ENCODE peak calls at places on chromosomes 16 and 17, in five cellular contexts. V is ovary, M is stomach, R is adrenal gland, E is HepG2. G is an unnamed sample.

GRCh38 chr16:14398014-14398717 is 231.9 kb downstream of the PARN start:
- DNase-seq in V (no peak), M (no peak), R (no peak), E (no peak), G (no peak)

GRCh38 chr17:79388556-79389295 is 222.1 kb downstream of the RBFOX3 start:
- DNase-seq in V (peak), M (peak), R (peak), E (peak), G (peak)

GRCh38 chr16:25707982-25708583 is 16.3 kb downstream of the HS3ST4 start:
- DNase-seq in V (no peak), M (peak), R (peak), E (peak), G (no peak)

GRCh38 chr16:5026664-5027063 is 7.1 kb downstream of the NAGPA start:
- DNase-seq in V (no peak), M (no peak), R (no peak), E (no peak), G (no peak)

GRCh38 chr17:47288531-47289116 is 35.0 kb downstream of the ITGB3 start:
- DNase-seq in V (no peak), M (no peak), R (peak), E (no peak), G (no peak)

GRCh38 chr17:49545007-49545660 is 30.5 kb upstream of the NXPH3 start:
- DNase-seq in V (no peak), M (no peak), R (no peak), E (no peak), G (no peak)

GRCh38 chr17:79933863-79934652 is 94.8 kb upstream of the CBX4 start:
- DNase-seq in V (no peak), M (peak), R (peak), E (no peak), G (no peak)

GRCh38 chr16:71900336-71900735 is 5.0 kb downstream of the IST1 start:
- DNase-seq in V (peak), M (no peak), R (no peak), E (no peak), G (no peak)

GRCh38 chr16:11658896-11659708 is 9.2 kb upstream of the SNN start:
- DNase-seq in V (no peak), M (no peak), R (no peak), E (no peak), G (no peak)

GRCh38 chr17:2264023-2264860 is 39.3 kb downstream of the SMG6 start:
- DNase-seq in V (no peak), M (no peak), R (no peak), E (no peak), G (no peak)

GRCh38 chr17:75518983-75519540 is 2.7 kb downstream of the TSEN54 start:
- DNase-seq in V (no peak), M (no peak), R (no peak), E (no peak), G (no peak)

GRCh38 chr16:88195021-88195581 is 187.7 kb upstream of the ZNF469 start:
- DNase-seq in V (peak), M (no peak), R (no peak), E (no peak), G (no peak)

GRCh38 chr16:2329532-2329931 is 11.0 kb downstream of the ABCA3 start:
- DNase-seq in V (no peak), M (no peak), R (no peak), E (no peak), G (no peak)
- TF ChIP-seq POLR2A in V (no peak), M (no peak), R (no peak), E (no peak), G (no peak)

GRCh38 chr17:45894022-45894784 is at the start of gene MAPT:
- DNase-seq in V (peak), M (peak), R (peak), E (peak), G (peak)
- TF ChIP-seq POLR2A in V (no peak), M (no peak), R (no peak), E (peak), G (no peak)

GRCh38 chr16:13098536-13098935 is 197.1 kb downstream of the SHISA9 start:
- DNase-seq in V (no peak), M (no peak), R (no peak), E (no peak), G (no peak)
- TF ChIP-seq POLR2A in V (no peak), M (no peak), R (no peak), E (no peak), G (no peak)

DNA sequence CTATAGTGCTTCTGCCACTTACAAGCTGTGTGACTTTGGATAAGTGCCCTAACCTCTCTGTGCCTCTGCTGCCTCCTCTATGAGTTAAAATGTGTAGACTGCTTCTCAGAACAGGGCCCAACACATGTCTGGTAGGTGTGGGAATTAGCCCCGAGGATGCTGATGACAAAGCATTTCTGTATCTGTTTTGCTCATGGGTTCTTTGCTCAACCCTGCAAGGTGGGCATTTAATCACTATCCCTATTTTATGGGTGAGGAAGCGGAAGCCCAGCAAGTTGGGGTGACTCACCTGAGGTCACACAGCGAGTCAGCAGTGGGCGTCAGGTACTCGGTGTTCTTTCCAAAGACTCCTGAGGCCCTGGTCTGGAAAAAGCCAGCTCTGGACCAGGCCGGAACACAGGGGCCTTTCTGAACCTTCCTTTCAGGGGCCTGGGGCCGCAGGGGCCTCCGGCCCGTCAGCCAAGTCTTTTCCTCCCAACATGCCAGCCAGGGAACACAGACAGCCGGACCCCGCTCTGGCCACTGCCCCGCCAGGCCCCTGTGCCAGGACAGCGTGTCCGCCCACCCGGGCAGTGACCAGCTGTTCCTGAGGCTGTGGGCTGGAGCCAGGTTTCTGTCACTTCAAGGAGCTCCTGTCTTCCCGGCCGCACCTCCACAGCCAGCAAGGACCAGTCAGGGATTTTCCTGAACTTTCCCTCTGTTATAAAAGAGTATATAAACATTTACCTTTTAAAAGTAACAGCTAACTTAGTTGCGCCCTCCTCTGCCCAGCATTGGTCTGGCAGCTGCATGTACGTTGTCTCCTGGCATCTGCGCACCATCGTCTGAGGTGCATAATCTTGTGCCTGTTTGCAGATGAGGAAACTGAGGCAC is 62.5 kb downstream of the SREBF1 start:
- DNase-seq in V (no peak), M (peak), R (peak), E (no peak), G (no peak)
- TF ChIP-seq POLR2A in V (no peak), M (no peak), R (no peak), E (no peak), G (no peak)

DNA sequence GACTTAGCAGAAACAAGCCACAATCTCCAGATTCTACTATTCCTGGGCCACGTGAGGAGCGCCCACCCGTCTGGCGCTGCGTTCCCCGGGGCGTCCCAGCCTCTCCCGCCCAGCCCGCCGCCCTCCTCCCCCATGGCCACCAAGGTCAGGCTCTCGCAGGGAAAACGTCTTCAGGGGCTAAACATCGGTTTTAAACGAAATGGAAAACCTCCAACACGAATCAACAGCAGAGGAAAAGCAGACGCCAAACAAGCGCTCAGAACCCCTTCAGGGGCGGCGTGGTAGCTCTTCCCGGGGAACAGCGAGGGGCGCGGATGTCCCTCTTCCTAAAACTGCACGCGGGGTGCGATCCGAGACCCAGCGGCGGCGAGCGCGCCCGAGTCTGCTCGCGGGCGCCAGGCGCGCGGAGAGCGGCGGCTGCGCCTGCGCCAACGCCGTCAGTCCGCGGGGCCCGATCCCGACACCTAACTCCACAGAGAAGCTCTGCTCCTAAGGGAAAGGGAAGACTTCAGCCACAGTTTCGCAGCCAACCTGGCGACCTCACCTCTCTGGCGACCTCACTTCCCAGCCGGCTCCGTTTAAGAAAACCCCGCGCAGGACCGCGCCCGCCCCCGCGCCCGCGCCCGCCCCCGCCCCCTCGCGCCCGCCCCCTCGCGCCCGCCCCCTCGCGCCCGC is 499 bp upstream of the COG1 start:
- DNase-seq in V (peak), M (peak), R (peak), E (peak), G (peak)
- TF ChIP-seq POLR2A in V (no peak), M (no peak), R (no peak), E (peak), G (peak)

DNA sequence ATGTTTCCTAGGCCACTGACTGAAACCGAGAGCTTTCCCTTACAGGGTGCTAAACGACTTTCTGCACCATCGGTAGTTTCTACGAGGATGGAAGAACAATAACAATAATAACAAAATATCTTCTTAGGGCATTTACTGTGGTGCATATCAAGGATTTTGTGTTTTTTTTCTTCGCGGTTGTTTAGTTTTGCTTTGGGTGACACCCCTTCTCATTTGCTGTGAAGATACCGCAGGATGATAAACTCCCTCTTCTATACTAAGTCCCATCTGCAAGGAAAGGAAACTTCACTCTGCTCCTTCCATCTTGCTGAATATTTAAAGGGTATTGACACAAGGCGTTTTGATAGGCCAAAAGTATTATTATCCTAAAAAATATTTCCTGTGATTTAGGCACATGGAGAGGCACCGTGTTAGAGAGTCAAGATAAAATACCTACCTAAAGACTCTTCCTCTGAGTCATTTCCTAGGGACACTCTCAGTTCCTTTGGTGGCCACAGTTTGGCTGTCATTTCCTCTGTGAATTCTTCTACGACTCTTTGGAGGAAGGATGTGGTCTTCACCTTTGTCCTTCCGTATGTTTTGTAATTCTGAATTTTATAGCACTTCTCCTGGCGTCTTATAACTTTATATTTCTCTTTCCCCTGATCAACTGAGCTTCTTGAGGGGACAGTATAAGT is 318.8 kb downstream of the CDH13 start:
- DNase-seq in V (no peak), M (no peak), R (no peak), E (no peak), G (no peak)
- TF ChIP-seq POLR2A in V (no peak), M (no peak), R (no peak), E (no peak), G (no peak)

GRCh38 chr16:66605177-66605999 is 884 bp downstream of the CMTM3 start:
- DNase-seq in V (peak), M (peak), R (peak), E (peak), G (no peak)

GRCh38 chr16:66604376-66605176 is at the start of gene CMTM3:
- DNase-seq in V (peak), M (peak), R (peak), E (peak), G (peak)

GRCh38 chr16:66606000-66606751 is 1.7 kb downstream of the CMTM3 start:
- DNase-seq in V (no peak), M (no peak), R (no peak), E (no peak), G (no peak)

GRCh38 chr16:66601471-66601870 is 3.0 kb upstream of the CMTM3 start:
- DNase-seq in V (no peak), M (no peak), R (no peak), E (no peak), G (no peak)

DNA sequence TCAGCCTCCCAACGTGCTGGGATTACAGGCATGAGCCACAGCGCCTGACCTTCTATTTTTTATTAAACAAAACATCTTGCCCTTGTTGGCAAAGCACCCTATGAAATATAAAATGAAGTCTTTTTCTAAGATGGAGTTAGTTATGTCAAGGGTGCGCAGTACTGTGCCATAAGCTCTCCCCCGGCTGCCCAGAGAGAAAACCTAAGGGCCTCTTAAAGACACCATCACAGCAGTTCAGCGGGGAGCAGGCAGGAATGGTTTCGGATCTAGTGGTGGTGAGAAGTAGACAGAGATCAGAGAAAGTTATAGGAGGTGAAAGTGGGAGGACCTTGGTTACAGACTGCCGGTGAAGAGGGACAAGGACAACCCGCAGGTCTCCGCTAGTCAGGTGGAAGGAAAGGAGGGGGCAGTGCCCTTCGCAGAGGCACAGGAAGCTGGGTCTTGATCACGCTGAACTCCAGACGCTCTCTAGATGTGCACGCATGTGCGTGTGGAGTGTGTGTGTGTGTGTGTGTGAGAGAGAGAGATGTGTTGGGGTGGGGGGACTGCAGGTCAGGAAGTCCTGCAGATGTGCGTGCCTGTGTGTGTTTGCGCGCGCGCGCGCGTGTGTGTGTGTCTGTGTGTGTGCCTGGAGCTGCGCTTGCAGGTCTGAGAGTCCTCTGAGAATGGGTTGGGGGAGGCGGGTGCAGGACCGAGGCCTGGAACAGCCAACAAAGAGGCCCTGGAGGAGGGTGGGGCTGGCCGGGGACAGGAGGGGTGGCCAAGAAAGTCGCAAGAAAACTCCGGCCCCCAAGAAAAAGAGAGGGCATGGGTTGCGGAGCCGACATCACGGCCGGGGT is 748 bp upstream of the CMTM3 start:
- DNase-seq in V (peak), M (peak), R (peak), E (peak), G (peak)
- TF ChIP-seq POLR2A in V (no peak), M (no peak), R (no peak), E (peak), G (peak)

DNA sequence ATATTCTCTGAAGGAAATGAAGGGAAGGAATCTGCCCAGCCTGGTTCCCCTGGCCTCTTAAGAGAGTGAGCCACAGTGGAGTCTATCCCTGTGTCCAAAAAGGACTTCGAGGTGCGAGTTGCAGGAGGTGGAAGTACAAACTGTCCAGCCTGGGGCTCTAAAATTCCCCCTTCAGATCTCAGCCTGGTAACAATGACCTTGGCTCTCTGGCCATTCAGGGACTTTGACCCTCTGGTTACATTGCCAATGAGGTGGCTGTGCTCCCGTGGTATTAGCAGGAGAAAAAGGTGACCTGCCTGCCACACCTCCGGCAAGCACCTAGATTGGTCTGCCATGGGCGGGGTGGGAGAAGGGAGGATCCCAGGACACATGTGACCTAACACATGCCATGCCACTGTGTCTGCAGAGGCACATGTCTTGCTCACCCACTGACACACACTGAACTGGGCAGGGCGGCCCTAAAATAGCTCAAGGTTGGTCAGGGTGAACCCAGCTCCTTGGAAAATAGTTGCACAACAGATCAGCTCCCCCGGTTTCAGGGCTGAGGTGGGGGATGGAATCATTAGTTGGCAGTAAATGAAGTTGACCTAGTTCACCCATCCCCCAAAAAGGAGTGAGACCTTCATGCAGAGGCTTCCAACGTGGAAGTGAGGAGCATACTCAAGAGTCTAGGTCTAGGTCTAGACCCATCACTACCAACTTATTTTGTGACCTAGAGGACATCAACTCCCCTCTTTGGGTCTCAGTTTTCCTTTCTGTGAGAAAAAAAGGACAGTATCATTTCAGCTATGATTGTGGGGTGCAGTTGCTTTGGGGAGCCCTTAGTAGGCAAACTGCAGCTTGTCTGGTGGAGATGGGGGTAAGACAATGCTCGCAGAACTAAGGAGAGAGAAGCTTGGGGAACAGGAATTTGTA is 2.2 kb downstream of the NR1D1 start:
- DNase-seq in V (peak), M (peak), R (peak), E (peak), G (no peak)
- TF ChIP-seq POLR2A in V (no peak), M (no peak), R (no peak), E (no peak), G (no peak)

DNA sequence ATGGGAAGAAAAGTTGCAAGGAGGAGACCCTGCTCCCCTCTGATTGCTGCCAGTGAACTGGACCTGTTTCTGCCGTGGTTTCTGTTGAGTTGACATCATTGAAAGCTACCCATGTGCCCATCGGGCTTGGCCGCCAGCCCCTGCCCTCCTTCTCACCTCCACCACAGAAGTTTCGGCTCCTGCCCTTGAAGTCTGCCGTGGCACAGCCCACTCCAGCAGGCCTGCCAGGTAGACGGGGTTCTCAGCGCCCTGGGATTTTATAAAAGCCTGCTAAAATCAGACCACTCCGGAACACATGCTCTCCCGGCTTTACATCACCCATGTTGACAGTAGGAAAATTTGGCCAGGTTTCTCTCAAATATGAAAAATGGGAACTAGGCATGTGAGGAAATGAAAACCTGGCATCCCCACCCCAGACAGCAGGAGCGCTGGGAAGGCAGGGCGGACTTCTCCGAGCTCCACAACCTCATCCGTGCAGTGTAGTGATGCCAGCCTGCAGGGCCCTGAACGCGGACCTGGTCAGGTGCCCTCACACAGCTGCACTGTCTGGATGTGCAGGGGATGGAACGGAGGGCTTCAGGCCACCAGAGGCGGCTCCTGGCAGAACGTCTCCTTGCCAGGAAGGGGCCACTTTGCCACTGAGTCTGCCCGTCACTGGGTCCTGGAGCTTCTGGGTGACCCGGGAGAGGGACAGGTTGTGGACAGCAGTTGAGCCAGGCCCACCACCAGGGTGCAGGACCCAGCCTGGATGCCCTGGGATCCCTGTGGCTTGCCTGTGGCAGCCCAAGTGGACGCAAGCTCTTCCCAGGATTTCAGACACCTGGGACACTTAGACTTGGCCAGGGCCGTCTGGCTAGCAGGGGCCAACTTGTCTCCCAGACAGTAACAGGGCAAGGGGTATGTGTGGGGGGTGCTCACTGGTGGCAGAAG is 6.9 kb upstream of the GSE1 start:
- DNase-seq in V (no peak), M (peak), R (no peak), E (no peak), G (no peak)
- TF ChIP-seq POLR2A in V (no peak), M (no peak), R (no peak), E (no peak), G (no peak)

GRCh38 chr16:19555938-19556778 is 655 bp downstream of the VPS35L start:
- DNase-seq in V (peak), M (no peak), R (no peak), E (no peak), G (peak)
- TF ChIP-seq POLR2A in V (no peak), M (no peak), R (no peak), E (no peak), G (no peak)

G was measured in GM12892.